ENCODE peak calls at places on chromosomes 13 and 19, in seven cellular contexts. R is colonic mucosa; C is mammary epithelial cell; W is SK-N-SH; J is left ventricle myocardium inferior; P is CD8-positive, alpha-beta memory T cell; V is uterus. S is an unnamed sample. For H3K9me3, the result is how much of the 10 kb centered on the place peaks cover.

GRCh38 chr13:40452741-40453665 is 213.4 kb downstream of the FOXO1 start:
- DNase-seq in R (no peak), C (peak), W (no peak), J (no peak), P (no peak), V (no peak), S (no peak)

GRCh38 chr19:2627319-2627829 is 75.1 kb downstream of the GNG7 start:
- DNase-seq in R (no peak), C (peak), W (no peak), J (peak), P (no peak), V (peak), S (peak)

GRCh38 chr13:112431734-112432133 is 55.6 kb downstream of the SPACA7 start:
- DNase-seq in R (no peak), C (no peak), W (no peak), J (no peak), P (no peak), V (no peak), S (no peak)

GRCh38 chr13:65595881-65596280 is 1634.3 kb downstream of the PCDH9 start:
- DNase-seq in R (no peak), C (no peak), W (no peak), J (no peak), P (no peak), V (no peak), S (no peak)

GRCh38 chr19:799076-799881 is 2.0 kb downstream of the PTBP1 start:
- DNase-seq in R (no peak), C (peak), W (peak), J (no peak), P (no peak), V (no peak), S (peak)

GRCh38 chr19:17294051-17294891 is 9.0 kb downstream of the ABHD8 start:
- DNase-seq in R (peak), C (no peak), W (peak), J (no peak), P (peak), V (no peak), S (no peak)

GRCh38 chr19:41309225-41310030 is 544 bp upstream of the CCDC97 start:
- DNase-seq in R (no peak), C (no peak), W (no peak), J (no peak), P (no peak), V (no peak), S (no peak)

GRCh38 chr13:38880397-38880796 is 110.2 kb downstream of the STOML3 start:
- DNase-seq in R (no peak), C (no peak), W (no peak), J (no peak), P (no peak), V (no peak), S (no peak)

GRCh38 chr13:103224804-103225203 is 158.6 kb upstream of the SLC10A2 start:
- DNase-seq in R (no peak), C (no peak), W (no peak), J (no peak), P (no peak), V (no peak), S (no peak)

DNA sequence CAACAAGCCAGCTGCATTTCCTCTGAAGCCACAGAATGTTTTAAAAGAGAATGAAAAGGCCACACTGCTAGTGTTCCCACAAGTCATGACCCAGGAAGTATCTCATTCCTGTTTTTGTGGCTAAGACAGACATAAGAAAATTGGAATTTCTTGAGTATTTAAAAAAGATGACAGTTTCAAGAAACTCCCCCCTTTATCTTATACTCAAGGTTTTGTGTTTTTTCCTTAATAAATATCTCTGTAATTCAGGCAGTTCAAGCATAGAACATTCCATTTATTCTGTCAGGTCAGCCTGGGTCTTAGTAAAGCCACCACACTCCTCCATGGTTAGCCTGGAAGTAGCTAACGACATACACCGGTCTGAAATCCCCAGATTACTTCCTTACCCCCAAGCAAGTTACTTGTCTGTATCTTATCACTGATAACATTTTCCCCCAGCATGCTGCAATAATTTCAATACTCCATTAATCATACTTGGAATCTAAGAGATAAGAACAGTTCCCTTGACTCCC is 80.8 kb downstream of the COL4A1 start:
- DNase-seq in R (no peak), C (no peak), W (no peak), J (no peak), P (no peak), V (no peak), S (no peak)
- H3K27ac ChIP-seq in R (no peak), C (no peak), W (peak), J (peak), P (no peak), V (peak), S (no peak)

GRCh38 chr19:52066258-52066866 is 17.7 kb upstream of the ZNF432 start:
- DNase-seq in R (no peak), C (no peak), W (no peak), J (no peak), P (no peak), V (no peak), S (no peak)

GRCh38 chr19:52070496-52070895 is 21.9 kb upstream of the ZNF432 start:
- DNase-seq in R (no peak), C (peak), W (no peak), J (no peak), P (no peak), V (no peak), S (no peak)

GRCh38 chr19:52069653-52070052 is 21.0 kb upstream of the ZNF432 start:
- DNase-seq in R (no peak), C (no peak), W (no peak), J (no peak), P (no peak), V (no peak), S (no peak)

DNA sequence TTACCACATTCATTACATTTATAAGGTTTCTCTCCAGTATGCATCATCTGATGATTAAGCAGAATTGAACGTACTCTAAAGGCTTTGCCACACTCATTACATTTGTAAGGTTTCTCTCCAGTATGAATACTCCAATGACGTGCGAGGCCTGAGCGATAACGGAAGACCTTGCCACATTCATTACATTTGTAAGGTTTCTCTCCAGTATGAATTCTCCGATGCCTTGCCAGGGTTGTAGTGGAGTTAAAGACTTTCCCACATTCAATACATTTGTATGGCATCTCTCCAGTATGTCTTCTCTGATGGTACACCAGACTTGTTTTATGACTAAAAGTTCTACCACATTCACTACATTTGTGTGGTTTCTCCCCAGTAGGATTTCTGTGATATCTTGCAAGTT is 16.8 kb upstream of the ZNF432 start:
- DNase-seq in R (no peak), C (no peak), W (no peak), J (no peak), P (no peak), V (no peak), S (no peak)
- H3K9me3 ChIP-seq in R (under half), C (half or more), W (under half), J (half or more), P (half or more), V (half or more), S (half or more)

GRCh38 chr19:8243146-8243545 is 34.0 kb downstream of the CERS4 start:
- DNase-seq in R (no peak), C (no peak), W (no peak), J (no peak), P (no peak), V (no peak), S (no peak)

GRCh38 chr19:8240274-8241229 is 31.4 kb downstream of the CERS4 start:
- DNase-seq in R (peak), C (peak), W (peak), J (peak), P (peak), V (peak), S (no peak)

GRCh38 chr19:8241646-8242045 is 32.5 kb downstream of the CERS4 start:
- DNase-seq in R (no peak), C (no peak), W (no peak), J (no peak), P (no peak), V (no peak), S (no peak)

GRCh38 chr19:8244442-8244841 is 35.3 kb downstream of the CERS4 start:
- DNase-seq in R (no peak), C (no peak), W (no peak), J (no peak), P (no peak), V (no peak), S (no peak)

DNA sequence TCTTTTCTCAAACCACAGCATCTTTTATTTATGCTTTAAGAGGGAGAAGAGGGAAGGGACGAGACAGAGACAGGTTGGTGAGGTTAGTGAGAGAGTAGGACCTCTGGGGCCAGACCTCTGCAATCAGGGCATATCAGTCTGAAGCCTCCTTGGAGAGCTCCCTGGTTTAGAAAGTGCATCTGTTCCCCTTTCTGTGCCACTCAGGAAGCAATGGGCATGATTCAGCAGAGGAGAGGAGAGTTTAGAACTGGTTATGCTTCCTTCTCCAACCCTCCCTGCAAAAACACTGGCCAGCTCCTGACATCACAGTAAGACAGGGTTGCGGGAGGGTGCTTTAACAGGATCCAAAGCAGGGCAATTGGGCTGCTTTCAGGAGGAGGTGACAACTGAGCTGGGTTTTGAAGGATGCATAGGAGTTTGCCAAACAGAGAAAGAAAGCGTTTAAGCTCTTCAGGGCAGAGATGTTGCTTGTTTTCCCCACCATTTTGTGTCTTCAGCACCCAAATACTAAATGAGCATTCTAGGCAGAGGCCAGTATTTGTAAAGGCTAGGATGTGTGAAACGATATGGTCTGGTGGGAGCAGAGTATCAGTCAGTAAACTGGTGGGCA is 33.1 kb downstream of the CERS4 start:
- DNase-seq in R (no peak), C (no peak), W (no peak), J (no peak), P (no peak), V (no peak), S (no peak)
- H3K27ac ChIP-seq in R (no peak), C (no peak), W (no peak), J (peak), P (no peak), V (no peak), S (no peak)

GRCh38 chr19:12353375-12353774 is 12.1 kb downstream of the ZNF442 start:
- DNase-seq in R (no peak), C (no peak), W (no peak), J (no peak), P (no peak), V (no peak), S (no peak)
- H3K9me3 ChIP-seq in R (under half), C (under half), W (under half), J (half or more), P (under half), V (under half), S (under half)

S was measured in A673.